ENCODE peak calls at places on chromosomes 6 and 20, in eight cellular contexts. H, P, T, Y, C, B, Q and J are unnamed samples.

GRCh38 chr6:109471105-109471810 is 11.8 kb downstream of the ZBTB24 start:
- DNase-seq in H (no peak), P (no peak), T (no peak), Y (no peak), C (no peak), B (no peak), Q (no peak), J (peak; percentile 68)

GRCh38 chr6:126660376-126660775 is 320.5 kb downstream of the CENPW start:
- DNase-seq in H (no peak), P (no peak), T (no peak), Y (no peak), C (no peak), B (no peak), Q (no peak), J (no peak)

GRCh38 chr6:9516207-9516606 is 898.7 kb downstream of the TFAP2A start:
- DNase-seq in H (no peak), P (peak; percentile 94), T (peak; percentile 80), Y (no peak), C (no peak), B (no peak), Q (no peak), J (no peak)

GRCh38 chr6:87281426-87281825 is 41.0 kb upstream of the SMIM8 start:
- DNase-seq in H (no peak), P (peak; percentile 9), T (no peak), Y (no peak), C (no peak), B (no peak), Q (no peak), J (no peak)

GRCh38 chr6:70398783-70399730 is 14.3 kb upstream of the FAM135A start:
- DNase-seq in H (no peak), P (peak; percentile 76), T (peak; percentile 71), Y (no peak), C (no peak), B (peak; percentile 43), Q (peak; percentile 51), J (no peak)

GRCh38 chr20:25539742-25540201 is 45.6 kb downstream of the NINL start:
- DNase-seq in H (no peak), P (no peak), T (peak; percentile 32), Y (no peak), C (no peak), B (no peak), Q (no peak), J (no peak)

GRCh38 chr20:50585678-50586077 is 75.5 kb downstream of the PTPN1 start:
- DNase-seq in H (no peak), P (no peak), T (no peak), Y (no peak), C (no peak), B (no peak), Q (no peak), J (no peak)

GRCh38 chr6:313917-314316 is 21.6 kb downstream of the DUSP22 start:
- DNase-seq in H (no peak), P (no peak), T (no peak), Y (no peak), C (no peak), B (no peak), Q (no peak), J (no peak)

GRCh38 chr20:19726126-19726525 is 31.9 kb upstream of the RIN2 start:
- DNase-seq in H (no peak), P (no peak), T (peak; percentile 46), Y (no peak), C (no peak), B (no peak), Q (no peak), J (no peak)

GRCh38 chr6:30349411-30350177 is 4.6 kb downstream of the RPP21 start:
- DNase-seq in H (no peak), P (no peak), T (no peak), Y (no peak), C (no peak), B (no peak), Q (no peak), J (no peak)

GRCh38 chr6:53496797-53497196 is 48.1 kb downstream of the GCLC start:
- DNase-seq in H (no peak), P (peak; percentile 9), T (peak; percentile 96), Y (no peak), C (no peak), B (no peak), Q (no peak), J (no peak)

GRCh38 chr6:72712921-72713320 is 91.1 kb downstream of the KCNQ5 start:
- DNase-seq in H (no peak), P (peak; percentile 28), T (peak; percentile 11), Y (no peak), C (no peak), B (no peak), Q (no peak), J (no peak)

GRCh38 chr20:50394569-50394968 is 115.6 kb upstream of the PTPN1 start:
- DNase-seq in H (no peak), P (no peak), T (no peak), Y (no peak), C (no peak), B (no peak), Q (no peak), J (no peak)

GRCh38 chr6:28807682-28808280 is 116.0 kb downstream of the TRIM27 start:
- DNase-seq in H (peak; percentile 68), P (peak; percentile 70), T (peak; percentile 69), Y (no peak), C (no peak), B (no peak), Q (no peak), J (no peak)

GRCh38 chr6:47109281-47109680 is 67.1 kb upstream of the ADGRF1 start:
- DNase-seq in H (no peak), P (peak; percentile 36), T (no peak), Y (no peak), C (no peak), B (no peak), Q (no peak), J (no peak)

GRCh38 chr6:21455071-21455470 is 138.5 kb upstream of the SOX4 start:
- DNase-seq in H (no peak), P (no peak), T (peak; percentile 79), Y (no peak), C (no peak), B (no peak), Q (no peak), J (no peak)

GRCh38 chr6:144898052-144898689 is 613.0 kb downstream of the UTRN start:
- DNase-seq in H (no peak), P (peak; percentile 37), T (peak; percentile 87), Y (no peak), C (no peak), B (no peak), Q (no peak), J (no peak)

GRCh38 chr6:144559865-144560603 is 274.9 kb downstream of the UTRN start:
- DNase-seq in H (no peak), P (no peak), T (peak; percentile 62), Y (no peak), C (no peak), B (no peak), Q (no peak), J (no peak)

GRCh38 chr6:143160008-143160407 is 99.3 kb downstream of the AIG1 start:
- DNase-seq in H (no peak), P (no peak), T (no peak), Y (no peak), C (no peak), B (no peak), Q (no peak), J (no peak)

GRCh38 chr20:11057624-11058023 is 383.8 kb upstream of the JAG1 start:
- DNase-seq in H (no peak), P (no peak), T (peak; percentile 82), Y (no peak), C (no peak), B (no peak), Q (no peak), J (no peak)

GRCh38 chr20:25297141-25297905 is 49.4 kb downstream of the PYGB start:
- DNase-seq in H (no peak), P (no peak), T (no peak), Y (no peak), C (no peak), B (no peak), Q (no peak), J (no peak)

GRCh38 chr6:36138667-36139066 is 8.4 kb downstream of the MAPK13 start:
- DNase-seq in H (no peak), P (no peak), T (no peak), Y (no peak), C (no peak), B (no peak), Q (no peak), J (no peak)

GRCh38 chr20:49893242-49894072 is 21.9 kb downstream of the SPATA2 start:
- DNase-seq in H (no peak), P (peak; percentile 54), T (no peak), Y (no peak), C (no peak), B (no peak), Q (no peak), J (no peak)

GRCh38 chr6:30334077-30334476 is 7.3 kb downstream of the TRIM39 start:
- DNase-seq in H (no peak), P (no peak), T (no peak), Y (no peak), C (no peak), B (no peak), Q (no peak), J (no peak)

GRCh38 chr6:163301721-163302635 is 112.5 kb upstream of the QKI start:
- DNase-seq in H (no peak), P (peak; percentile 13), T (no peak), Y (no peak), C (no peak), B (no peak), Q (no peak), J (no peak)

GRCh38 chr6:51753635-51754034 is 333.8 kb downstream of the PKHD1 start:
- DNase-seq in H (peak; percentile 70), P (no peak), T (no peak), Y (no peak), C (no peak), B (no peak), Q (no peak), J (no peak)

GRCh38 chr6:28764014-28764723 is 159.6 kb downstream of the TRIM27 start:
- DNase-seq in H (no peak), P (no peak), T (peak; percentile 61), Y (no peak), C (no peak), B (no peak), Q (no peak), J (no peak)

GRCh38 chr6:144007779-144008500 is at the start of gene PLAGL1:
- DNase-seq in H (peak; percentile 65), P (peak; percentile 79), T (peak; percentile 63), Y (peak; percentile 56), C (peak; percentile 1), B (peak; percentile 89), Q (peak; percentile 75), J (peak; percentile 53)